ENCODE peak calls at places on chromosomes 5 and 9, in seven cellular contexts. I, E, N, Q, F, S and U are unnamed samples.
A peak's percentile ranks its signal among the peaks of the same experiment; 100 is the strongest.

GRCh38 chr5:170057311-170057710 is 48.4 kb upstream of the FOXI1 start:
- DNase-seq in Q (no peak), I (no peak), F (peak; percentile 59), N (no peak), S (no peak), E (no peak), U (no peak)

GRCh38 chr5:140175367-140176027 is 509 bp downstream of the CYSTM1 start:
- DNase-seq in Q (peak; percentile 50), I (peak; percentile 70), F (peak; percentile 77), S (peak; percentile 68), E (no peak), N (peak; percentile 55), U (no peak)

GRCh38 chr9:85172001-85172978 is 502.8 kb downstream of the NTRK2 start:
- DNase-seq in Q (no peak), F (no peak), S (no peak), E (no peak), N (no peak), I (no peak), U (no peak)

GRCh38 chr5:169686137-169686536 is 49.1 kb downstream of the DOCK2 start:
- DNase-seq in S (peak; percentile 65), E (no peak), F (no peak), I (no peak), Q (no peak), N (no peak), U (no peak)

GRCh38 chr9:33142531-33142930 is 24.6 kb downstream of the B4GALT1 start:
- DNase-seq in S (peak; percentile 84), F (no peak), I (no peak), Q (no peak), N (no peak), E (no peak), U (no peak)

GRCh38 chr5:91848453-91848852 is 465.3 kb upstream of the ARRDC3 start:
- DNase-seq in I (no peak), S (no peak), E (peak; percentile 70), F (no peak), N (no peak), Q (no peak), U (no peak)

GRCh38 chr9:2297771-2298170 is 282.6 kb downstream of the SMARCA2 start:
- DNase-seq in S (no peak), Q (no peak), E (no peak), I (no peak), F (no peak), N (no peak), U (no peak)

GRCh38 chr5:62190173-62190572 is 115.8 kb upstream of the KIF2A start:
- DNase-seq in F (no peak), N (no peak), E (no peak), Q (no peak), S (no peak), I (no peak), U (no peak)

GRCh38 chr9:69898714-69899209 is 78.1 kb downstream of the CFAP95 start:
- DNase-seq in Q (peak; percentile 79), N (no peak), E (peak; percentile 59), S (no peak), F (no peak), I (no peak), U (no peak)

GRCh38 chr5:138128344-138128743 is 10.9 kb downstream of the NME5 start:
- DNase-seq in S (no peak), N (no peak), Q (no peak), E (no peak), I (no peak), F (no peak), U (no peak)

GRCh38 chr5:156367602-156368001 is 40.6 kb downstream of the SGCD start:
- DNase-seq in Q (peak; percentile 69), F (no peak), N (no peak), I (no peak), S (no peak), E (peak; percentile 75), U (no peak)

GRCh38 chr9:131348631-131349521 is 45.0 kb upstream of the PRRC2B start:
- DNase-seq in F (no peak), N (no peak), E (no peak), S (no peak), I (no peak), Q (no peak), U (peak; percentile 40)

GRCh38 chr5:96565843-96566242 is 96.3 kb upstream of the CAST start:
- DNase-seq in Q (peak; percentile 91), F (no peak), E (peak; percentile 45), I (no peak), N (no peak), S (peak; percentile 66), U (no peak)

GRCh38 chr9:110808599-110808980 is 140.0 kb downstream of the MUSK start:
- DNase-seq in F (no peak), S (peak; percentile 95), I (no peak), E (no peak), N (no peak), Q (no peak), U (no peak)

GRCh38 chr9:83449981-83450380 is 88.2 kb downstream of the FRMD3 start:
- DNase-seq in E (no peak), Q (no peak), N (no peak), I (no peak), F (no peak), S (no peak), U (no peak)

GRCh38 chr5:77518304-77518703 is 26.2 kb upstream of the WDR41 start:
- DNase-seq in E (no peak), F (no peak), Q (no peak), N (no peak), S (peak; percentile 13), I (no peak), U (no peak)
- TF ChIP-seq CTCF in E (peak; percentile 14), F (no peak), Q (peak; percentile 38), N (peak; percentile 31), S (peak; percentile 22), I (no peak), U (peak; percentile 66)

DNA sequence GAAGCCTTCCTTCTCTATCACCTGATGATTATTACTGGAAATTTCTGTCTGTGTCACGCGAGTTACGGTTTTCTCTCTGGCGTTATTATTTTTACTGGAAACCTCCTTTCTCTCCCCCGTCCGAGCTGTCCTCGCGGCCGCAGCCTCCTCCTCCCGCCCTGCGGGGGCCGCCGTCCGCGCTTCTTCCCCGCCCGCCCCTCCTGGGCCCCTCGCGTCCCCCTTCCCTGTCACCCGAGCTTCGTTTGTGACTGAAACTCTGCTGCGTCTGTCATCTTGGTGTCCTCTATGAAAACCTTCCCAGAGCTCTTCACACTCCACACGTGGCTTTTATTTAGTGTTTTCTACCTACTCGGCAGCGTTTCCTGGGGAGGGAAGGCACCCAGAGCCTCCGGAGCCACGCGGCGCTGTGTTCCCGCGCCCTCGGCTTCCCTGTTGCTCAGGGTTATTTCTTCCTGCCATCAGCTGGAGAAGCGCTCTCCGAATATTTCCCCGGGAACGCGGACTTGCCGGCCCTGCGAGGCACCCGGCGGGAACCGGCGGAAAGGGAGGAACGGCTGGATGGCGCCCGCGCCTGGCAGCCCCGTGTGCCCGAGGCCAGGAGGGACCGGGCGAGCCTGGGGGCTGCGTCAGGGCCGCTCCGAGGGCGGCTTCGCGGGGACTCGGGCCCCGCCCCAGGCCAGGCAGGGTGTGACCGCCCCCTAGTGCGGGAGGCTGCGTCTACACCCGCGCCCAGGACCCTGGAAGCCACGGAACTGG is 33.9 kb downstream of the TRIP13 start:
- DNase-seq in N (peak; percentile 33), F (no peak), S (no peak), Q (no peak), E (no peak), I (peak; percentile 64), U (no peak)
- TF ChIP-seq CTCF in N (no peak), F (no peak), S (peak; percentile 19), Q (peak; percentile 69), E (peak; percentile 31), I (peak; percentile 70), U (peak; percentile 71)

DNA sequence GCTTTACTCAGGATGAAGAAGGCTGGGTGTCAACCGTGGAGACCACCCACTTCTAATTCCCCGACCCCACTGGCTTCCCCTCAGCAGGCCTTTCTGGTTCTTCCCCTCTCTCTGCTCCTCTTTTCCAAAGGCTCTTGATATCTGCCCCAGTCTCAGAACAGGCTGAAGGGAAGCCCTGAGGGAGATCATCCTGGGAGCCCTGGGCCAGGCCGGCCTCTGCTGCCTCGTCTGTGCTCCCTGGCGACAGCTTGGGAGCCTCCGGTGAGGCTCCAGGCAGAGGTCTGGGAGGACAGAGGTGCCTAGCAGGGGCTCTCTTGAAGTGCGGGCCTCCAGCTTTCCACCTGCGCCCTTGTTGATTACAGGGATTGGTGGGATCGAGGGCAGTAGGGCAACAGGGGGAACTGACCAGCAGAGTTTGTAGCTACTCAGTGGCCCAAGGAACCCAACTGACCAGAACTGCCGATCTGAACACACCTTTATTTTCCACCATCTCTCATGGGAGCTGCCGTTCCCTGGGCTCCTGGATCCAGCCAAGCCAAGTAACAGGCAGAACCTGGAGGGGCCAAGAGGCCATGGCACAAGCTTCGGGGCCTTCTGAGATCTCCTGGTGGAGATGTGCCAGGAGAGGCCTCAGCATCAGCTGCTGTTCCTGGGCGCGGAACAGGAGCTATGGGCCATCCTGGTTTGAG is 198.5 kb downstream of the CACNA1B start:
- DNase-seq in N (no peak), F (no peak), E (no peak), I (no peak), S (no peak), Q (no peak), U (no peak)
- TF ChIP-seq CTCF in N (no peak), F (no peak), E (no peak), I (no peak), S (no peak), Q (no peak), U (no peak)

DNA sequence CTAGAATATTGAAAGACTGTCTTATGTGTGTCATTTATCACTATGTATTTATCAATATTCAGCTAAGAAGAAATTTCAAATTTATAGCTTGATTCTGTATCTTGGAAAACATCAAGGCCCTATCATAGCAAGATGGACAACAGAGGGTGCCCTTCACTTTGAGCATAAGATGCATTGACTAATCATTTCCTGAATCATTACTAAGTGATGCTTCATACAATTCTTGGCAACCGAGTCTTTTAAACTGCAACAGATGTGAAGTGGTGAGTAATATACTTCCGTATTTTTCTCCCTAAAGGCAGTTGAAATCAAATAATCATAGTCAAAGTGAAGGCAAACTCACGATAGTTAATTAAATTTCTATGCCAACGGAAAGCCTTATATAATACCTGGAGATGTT is 318.6 kb upstream of the RGMB start:
- DNase-seq in F (no peak), Q (peak; percentile 96), S (no peak), I (no peak), N (no peak), E (peak; percentile 89), U (no peak)
- TF ChIP-seq CTCF in F (no peak), Q (peak; percentile 73), S (no peak), I (no peak), N (no peak), E (no peak), U (peak; percentile 81)

GRCh38 chr5:171852255-171852681 is 66.7 kb downstream of the SMIM23 start:
- DNase-seq in F (no peak), Q (no peak), N (no peak), E (no peak), I (no peak), S (no peak), U (no peak)

GRCh38 chr5:171849585-171850353 is 64.2 kb downstream of the SMIM23 start:
- DNase-seq in S (no peak), N (no peak), I (no peak), Q (no peak), E (no peak), F (no peak), U (no peak)

GRCh38 chr5:171848911-171849520 is 63.4 kb downstream of the SMIM23 start:
- DNase-seq in S (no peak), E (no peak), Q (no peak), I (no peak), N (no peak), F (no peak), U (no peak)

GRCh38 chr5:171851251-171851650 is 65.6 kb downstream of the SMIM23 start:
- DNase-seq in E (no peak), Q (no peak), S (no peak), F (no peak), N (no peak), I (no peak), U (no peak)

GRCh38 chr5:171850354-171850947 is 64.8 kb downstream of the SMIM23 start:
- DNase-seq in I (peak; percentile 28), Q (no peak), S (peak; percentile 17), N (no peak), F (no peak), E (no peak), U (no peak)
- TF ChIP-seq CTCF in I (no peak), Q (peak; percentile 58), S (peak; percentile 32), N (no peak), F (no peak), E (peak; percentile 41), U (peak; percentile 71)